ENCODE peak calls at places on chromosomes 6 and 20, in seven cellular contexts. A, G, P, J, W, T and N are unnamed samples.

GRCh38 chr20:53734006-53734688 is 140.5 kb upstream of the ZNF217 start:
- DNase-seq in J (no peak), T (no peak), A (no peak), P (no peak), G (no peak), W (no peak), N (no peak)

GRCh38 chr20:23404196-23404595 is 17.1 kb downstream of the NAPB start:
- DNase-seq in T (no peak), G (no peak), W (no peak), J (no peak), P (no peak), A (peak), N (no peak)

GRCh38 chr6:128605961-128606360 is 85.6 kb upstream of the PTPRK start:
- DNase-seq in G (no peak), J (no peak), P (no peak), A (peak), W (no peak), T (no peak), N (no peak)

GRCh38 chr6:164216839-164217238 is 802.3 kb downstream of the QKI start:
- DNase-seq in P (no peak), A (no peak), T (no peak), J (no peak), W (no peak), G (no peak), N (no peak)

GRCh38 chr6:38218235-38218634 is 398.7 kb downstream of the ZFAND3 start:
- DNase-seq in J (no peak), A (no peak), G (no peak), P (no peak), W (no peak), T (no peak), N (no peak)

GRCh38 chr6:74167951-74168350 is 471.9 kb downstream of the CD109 start:
- DNase-seq in P (no peak), T (no peak), A (no peak), J (no peak), G (no peak), W (no peak), N (no peak)

GRCh38 chr6:106163966-106164877 is 78.1 kb downstream of the PRDM1 start:
- DNase-seq in W (peak), P (no peak), G (no peak), J (peak), A (peak), T (peak), N (peak)

GRCh38 chr6:20808439-20808838 is 274.2 kb downstream of the CDKAL1 start:
- DNase-seq in A (no peak), T (no peak), P (no peak), J (no peak), W (no peak), G (no peak), N (no peak)

GRCh38 chr20:10798811-10799210 is 125.0 kb upstream of the JAG1 start:
- DNase-seq in A (peak), T (no peak), G (no peak), J (no peak), P (no peak), W (no peak), N (no peak)

GRCh38 chr6:148629910-148630470 is 116.8 kb upstream of the UST start:
- DNase-seq in G (no peak), J (no peak), T (peak), A (no peak), P (no peak), W (no peak), N (no peak)

GRCh38 chr20:4714818-4715217 is 6.9 kb upstream of the PRND start:
- DNase-seq in J (no peak), T (no peak), A (no peak), P (no peak), W (no peak), G (no peak), N (no peak)

GRCh38 chr20:52529856-52530255 is 338.3 kb upstream of the ZFP64 start:
- DNase-seq in J (no peak), A (peak), W (no peak), T (no peak), G (no peak), P (no peak), N (no peak)

GRCh38 chr6:44229376-44230033 is 6.1 kb downstream of the SLC29A1 start:
- DNase-seq in J (no peak), G (no peak), W (no peak), A (no peak), T (no peak), P (no peak), N (no peak)

GRCh38 chr6:108684809-108685329 is 124.2 kb downstream of the FOXO3 start:
- DNase-seq in J (no peak), P (no peak), T (no peak), G (no peak), W (no peak), A (peak), N (no peak)

GRCh38 chr6:10659697-10660348 is 34.6 kb downstream of the C6orf52 start:
- DNase-seq in T (no peak), P (no peak), J (no peak), G (no peak), W (peak), A (no peak), N (no peak)

GRCh38 chr20:14986656-14987055 is 649.2 kb upstream of the FLRT3 start:
- DNase-seq in A (no peak), J (no peak), G (no peak), W (no peak), T (no peak), P (no peak), N (no peak)

GRCh38 chr6:33620584-33621395 is at the start of gene ITPR3:
- DNase-seq in P (no peak), W (peak), A (peak), J (peak), T (peak), G (peak), N (peak)

GRCh38 chr6:56749632-56750151 is 107.0 kb upstream of the DST start:
- DNase-seq in G (no peak), P (no peak), W (no peak), T (no peak), J (no peak), A (peak), N (no peak)

GRCh38 chr20:62219992-62220665 is at the start of gene HRH3:
- DNase-seq in P (peak), G (peak), A (no peak), T (peak), W (no peak), J (peak), N (no peak)

GRCh38 chr20:31630187-31630790 is 7.4 kb upstream of the COX4I2 start:
- DNase-seq in T (no peak), G (no peak), J (no peak), A (peak), P (no peak), W (no peak), N (no peak)

GRCh38 chr6:72748759-72749158 is 126.9 kb downstream of the KCNQ5 start:
- DNase-seq in J (no peak), G (no peak), W (no peak), A (peak), T (no peak), P (no peak), N (peak)

GRCh38 chr20:46253391-46253790 is 54.9 kb downstream of the CDH22 start:
- DNase-seq in J (no peak), P (no peak), G (no peak), W (no peak), A (no peak), T (no peak), N (no peak)

GRCh38 chr20:50130346-50130703 is 17.4 kb upstream of the UBE2V1 start:
- DNase-seq in P (no peak), G (no peak), T (no peak), J (no peak), W (no peak), A (no peak), N (no peak)

GRCh38 chr20:22575087-22575721 is 9.2 kb downstream of the FOXA2 start:
- DNase-seq in J (no peak), P (no peak), T (no peak), A (no peak), G (no peak), W (peak), N (no peak)

GRCh38 chr6:170542031-170542719 is 10.9 kb downstream of the PSMB1 start:
- DNase-seq in G (no peak), A (peak), P (no peak), W (no peak), J (no peak), T (no peak), N (no peak)

GRCh38 chr6:52513464-52513863 is 63.4 kb downstream of the TRAM2 start:
- DNase-seq in P (no peak), G (no peak), W (no peak), A (no peak), T (no peak), J (no peak), N (no peak)